ENCODE peak calls at places on chromosomes 7 and 10, in eight cellular contexts. F is lower leg skin, O is A549, Y is IMR-90, Z is NB4, A is stomach, V is Peyer's patch, C is spleen. M is an unnamed sample.

GRCh38 chr10:122149138-122149606 is 121.9 kb upstream of the BTBD16 start:
- DNase-seq in F (no peak), O (no peak), Y (peak), Z (no peak), A (no peak), V (no peak), C (no peak), M (no peak)

GRCh38 chr10:30433286-30433778 is 652 bp upstream of the MAP3K8 start:
- DNase-seq in F (peak), O (peak), Y (peak), Z (peak), A (peak), V (peak), C (peak), M (peak)

GRCh38 chr7:150830957-150831356 is 21.4 kb upstream of the AOC1 start:
- DNase-seq in F (no peak), O (no peak), Y (no peak), Z (no peak), A (no peak), V (peak), C (no peak), M (peak)

GRCh38 chr10:78429994-78430393 is 396.3 kb downstream of the RPS24 start:
- DNase-seq in F (no peak), O (no peak), Y (no peak), Z (no peak), A (no peak), V (no peak), C (no peak), M (no peak)

GRCh38 chr10:77505431-77506334 is 131.9 kb downstream of the KCNMA1 start:
- DNase-seq in F (no peak), O (peak), Y (peak), Z (no peak), A (no peak), V (no peak), C (no peak), M (no peak)

GRCh38 chr7:132131196-132131595 is 445.1 kb downstream of the PLXNA4 start:
- DNase-seq in F (no peak), O (no peak), Y (no peak), Z (no peak), A (no peak), V (no peak), C (no peak), M (no peak)

GRCh38 chr10:79159785-79160184 is 91.0 kb downstream of the ZMIZ1 start:
- DNase-seq in F (no peak), O (no peak), Y (peak), Z (no peak), A (no peak), V (no peak), C (no peak), M (no peak)

GRCh38 chr7:123054357-123055133 is 59.0 kb upstream of the TAS2R16 start:
- DNase-seq in F (no peak), O (no peak), Y (no peak), Z (no peak), A (peak), V (no peak), C (no peak), M (no peak)

GRCh38 chr10:116833986-116834760 is 15.1 kb upstream of the ENO4 start:
- DNase-seq in F (no peak), O (no peak), Y (no peak), Z (no peak), A (no peak), V (no peak), C (no peak), M (no peak)

GRCh38 chr7:111392294-111392693 is 170.0 kb downstream of the IMMP2L start:
- DNase-seq in F (no peak), O (no peak), Y (no peak), Z (no peak), A (no peak), V (no peak), C (no peak), M (no peak)

GRCh38 chr10:105023706-105024105 is 382.6 kb downstream of the SORCS3 start:
- DNase-seq in F (peak), O (no peak), Y (no peak), Z (no peak), A (no peak), V (no peak), C (no peak), M (no peak)

GRCh38 chr10:76192694-76193304 is 761.4 kb downstream of the LRMDA start:
- DNase-seq in F (no peak), O (no peak), Y (peak), Z (no peak), A (no peak), V (no peak), C (no peak), M (no peak)

GRCh38 chr10:5079306-5079830 is 14.8 kb upstream of the AKR1C3 start:
- DNase-seq in F (no peak), O (no peak), Y (no peak), Z (no peak), A (no peak), V (no peak), C (no peak), M (no peak)

GRCh38 chr7:101172854-101173751 is 7.0 kb downstream of the NAT16 start:
- DNase-seq in F (no peak), O (peak), Y (peak), Z (no peak), A (peak), V (peak), C (no peak), M (peak)

GRCh38 chr10:62812672-62813439 is 3.3 kb downstream of the EGR2 start:
- DNase-seq in F (no peak), O (no peak), Y (no peak), Z (no peak), A (no peak), V (no peak), C (peak), M (no peak)
- TF ChIP-seq POLR2A in F (no peak), O (no peak), Y (no peak), Z (no peak), A (no peak), V (no peak), C (no peak), M (no peak)

DNA sequence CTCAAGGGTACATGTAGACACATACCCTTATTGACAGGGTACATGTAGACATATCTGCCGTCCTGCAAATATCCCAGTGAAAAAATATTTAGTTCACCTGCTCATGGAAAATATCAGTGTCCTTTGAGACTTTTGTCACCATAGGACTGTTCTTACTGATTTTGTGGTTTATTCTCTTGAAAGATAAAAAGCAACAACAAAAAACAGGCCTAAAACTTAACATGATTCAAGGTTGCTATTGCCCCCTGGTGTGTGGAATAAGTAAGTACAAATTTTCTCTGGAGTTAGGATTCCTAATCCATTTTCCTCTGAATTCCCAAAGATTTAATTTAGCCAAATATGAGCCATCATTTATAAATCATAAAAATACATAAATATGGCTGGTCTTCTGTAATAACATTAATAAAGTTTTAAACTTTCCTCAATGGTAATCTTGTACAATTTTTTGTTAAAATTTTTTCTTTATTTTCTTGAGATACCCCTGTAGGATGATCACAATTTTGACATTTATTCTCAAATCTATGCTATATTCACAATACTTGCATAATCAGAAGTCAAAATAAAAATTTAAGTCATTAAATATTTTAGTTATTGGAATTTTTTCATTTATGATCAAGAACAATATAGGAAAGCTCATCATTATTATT is 741.4 kb upstream of the POT1 start:
- DNase-seq in F (no peak), O (peak), Y (no peak), Z (peak), A (no peak), V (no peak), C (no peak), M (no peak)
- TF ChIP-seq CTCF in F (no peak), O (peak), Y (peak), Z (peak), A (peak), V (no peak), C (no peak), M (peak)

DNA sequence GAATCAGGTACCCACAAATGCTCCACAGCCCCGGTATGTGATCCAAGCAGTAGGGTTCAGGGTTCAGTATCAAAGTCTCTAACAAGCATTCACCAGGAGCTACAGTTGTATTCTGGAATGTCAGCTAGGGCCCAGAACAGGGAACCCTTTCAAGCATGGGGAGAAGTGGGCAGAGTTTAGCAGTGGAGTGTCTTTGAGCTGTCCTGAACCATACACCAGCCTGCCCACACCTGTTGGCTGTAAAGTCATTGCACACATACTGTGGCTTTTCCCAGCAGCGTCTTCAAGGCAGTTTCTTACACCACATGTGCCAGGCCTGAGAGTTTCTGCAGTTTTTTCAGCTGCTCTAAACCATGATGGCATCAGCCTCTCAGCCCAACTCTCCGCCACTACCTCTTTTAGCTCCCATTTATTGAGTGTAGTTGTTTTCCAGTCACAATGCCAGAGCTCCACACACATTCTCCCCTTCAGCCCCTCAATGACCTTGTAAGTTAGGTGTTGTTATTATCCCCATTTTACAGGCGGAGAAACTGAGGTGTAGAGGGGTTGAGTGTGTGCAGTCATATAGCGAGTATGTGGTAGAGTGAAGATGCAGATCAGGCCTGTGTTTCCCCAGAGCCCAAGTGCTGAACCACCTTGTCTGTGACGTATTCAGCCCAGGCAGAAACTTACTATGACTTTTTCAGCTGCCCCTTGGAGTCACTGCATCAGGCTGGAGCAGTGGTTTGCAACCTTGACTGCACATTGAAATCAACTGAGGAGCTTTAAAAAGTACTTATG is 83.1 kb downstream of the CHN2 start:
- DNase-seq in F (no peak), O (no peak), Y (no peak), Z (no peak), A (no peak), V (no peak), C (no peak), M (no peak)
- TF ChIP-seq POLR2A in F (no peak), O (no peak), Y (no peak), Z (no peak), A (no peak), V (no peak), C (no peak), M (no peak)

DNA sequence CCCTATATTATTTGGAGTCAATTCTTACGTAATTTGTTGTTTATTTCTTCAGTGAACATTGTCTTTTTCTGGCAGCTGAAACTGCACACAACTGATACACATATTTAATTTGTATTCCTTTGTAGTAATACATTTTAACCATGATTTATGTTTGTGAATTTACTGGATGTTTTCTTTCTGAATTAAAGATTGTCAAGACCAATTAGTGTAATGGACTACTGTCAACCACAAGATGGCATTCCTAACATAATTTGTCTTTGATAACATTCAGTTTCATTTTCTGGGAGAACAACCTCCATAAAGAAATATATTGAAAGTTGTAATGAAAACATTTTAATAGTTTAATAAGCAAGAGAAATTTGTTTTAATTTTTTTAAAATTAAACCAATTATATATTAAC is 10.1 kb downstream of the THNSL1 start:
- DNase-seq in F (no peak), O (peak), Y (peak), Z (no peak), A (no peak), V (no peak), C (no peak), M (no peak)
- TF ChIP-seq CTCF in F (no peak), O (peak), Y (no peak), Z (no peak), A (peak), V (peak), C (no peak), M (peak)

GRCh38 chr7:6231184-6231583 is 41.2 kb downstream of the CYTH3 start:
- DNase-seq in F (no peak), O (no peak), Y (no peak), Z (no peak), A (no peak), V (no peak), C (no peak), M (no peak)

GRCh38 chr7:6226194-6226799 is 46.1 kb downstream of the CYTH3 start:
- DNase-seq in F (no peak), O (peak), Y (peak), Z (no peak), A (no peak), V (no peak), C (no peak), M (no peak)

GRCh38 chr7:6227294-6227846 is 45.1 kb downstream of the CYTH3 start:
- DNase-seq in F (no peak), O (no peak), Y (peak), Z (no peak), A (no peak), V (no peak), C (no peak), M (no peak)

GRCh38 chr7:6228363-6228762 is 44.1 kb downstream of the CYTH3 start:
- DNase-seq in F (no peak), O (no peak), Y (peak), Z (peak), A (no peak), V (no peak), C (no peak), M (no peak)

DNA sequence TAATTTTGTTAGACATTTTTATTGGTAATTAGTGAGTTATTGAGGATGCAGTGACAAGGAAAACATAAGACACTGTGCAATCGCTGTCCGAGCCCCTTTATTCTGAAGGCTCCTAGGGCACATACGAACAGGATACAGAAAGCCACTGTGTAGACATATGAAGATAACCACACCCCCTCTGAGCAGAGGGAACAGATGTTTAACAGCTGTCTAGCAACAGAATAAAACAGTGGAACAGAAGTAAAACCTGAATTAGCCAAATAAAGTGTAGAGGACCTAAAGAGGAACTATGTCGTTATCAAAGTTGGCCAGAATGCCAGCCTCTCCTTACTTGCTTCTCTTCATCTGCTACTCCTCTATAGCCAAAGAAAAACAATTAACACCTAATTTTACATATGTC is 43.6 kb downstream of the CYTH3 start:
- DNase-seq in F (no peak), O (no peak), Y (peak), Z (peak), A (no peak), V (no peak), C (no peak), M (no peak)
- TF ChIP-seq POLR2A in F (no peak), O (no peak), Y (no peak), Z (no peak), A (no peak), V (no peak), C (no peak), M (no peak)

DNA sequence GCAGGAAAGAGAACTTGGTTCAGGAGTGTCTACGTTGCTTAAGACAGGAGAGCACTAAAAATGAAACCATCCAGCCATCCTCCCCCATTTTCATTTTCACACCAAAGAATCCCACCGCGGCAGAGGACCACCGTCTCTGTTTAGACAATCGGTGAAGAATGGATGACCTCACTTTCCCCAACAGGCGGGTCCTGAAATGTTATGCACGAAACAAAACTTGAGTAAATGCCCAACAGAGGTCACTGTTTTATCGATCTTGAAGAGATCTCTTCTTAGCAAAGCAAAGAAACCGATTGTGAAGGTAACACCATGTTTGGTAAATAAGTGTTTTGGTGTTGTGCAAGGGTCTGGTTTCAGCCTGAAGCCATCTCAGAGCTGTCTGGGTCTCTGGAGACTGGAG is 1.4 kb upstream of the IL6 start:
- DNase-seq in F (no peak), O (peak), Y (peak), Z (peak), A (no peak), V (no peak), C (no peak), M (no peak)
- TF ChIP-seq CTCF in F (no peak), O (peak), Y (peak), Z (no peak), A (no peak), V (no peak), C (peak), M (no peak)

M was measured in transverse colon.